ENCODE peak calls at places on chromosomes 6 and 20, in ten cellular contexts. F is fibroblast of pulmonary artery, J is ovary, N is heart left ventricle, Z is thoracic aorta, R is WTC11, C is tibial artery, Y is nephron progenitor cell, K is AG10803, B is GM20000. S is an unnamed sample.

GRCh38 chr6:168217880-168218537 is 101.6 kb downstream of the DACT2 start:
- DNase-seq in B (no peak), R (no peak), J (no peak), Z (no peak), C (no peak), Y (no peak), F (no peak), N (no peak), K (no peak), S (peak)

GRCh38 chr6:110270166-110270565 is 88.0 kb downstream of the METTL24 start:
- DNase-seq in R (peak), C (no peak), K (peak), J (no peak), F (no peak), Y (no peak), Z (no peak), N (no peak), B (no peak), S (no peak)

GRCh38 chr6:72580281-72580940 is 41.5 kb upstream of the KCNQ5 start:
- DNase-seq in F (peak), C (no peak), N (no peak), K (peak), Y (no peak), B (peak), Z (no peak), R (peak), J (no peak), S (no peak)

GRCh38 chr6:129748212-129748900 is 38.4 kb upstream of the ARHGAP18 start:
- DNase-seq in Z (no peak), R (no peak), C (no peak), N (peak), K (peak), F (peak), B (peak), Y (no peak), J (no peak), S (no peak)

GRCh38 chr20:57503035-57503658 is 21.8 kb downstream of the CTCFL start:
- DNase-seq in B (no peak), J (no peak), F (no peak), R (no peak), K (no peak), C (no peak), N (no peak), Y (no peak), Z (no peak), S (no peak)

GRCh38 chr6:129280719-129281118 is 397.8 kb downstream of the LAMA2 start:
- DNase-seq in K (no peak), C (no peak), B (no peak), R (no peak), F (no peak), Z (no peak), N (no peak), J (no peak), Y (no peak), S (no peak)

GRCh38 chr20:24685736-24686135 is 216.3 kb downstream of the SYNDIG1 start:
- DNase-seq in K (no peak), C (peak), B (no peak), N (no peak), R (no peak), J (peak), F (no peak), Z (no peak), Y (no peak), S (no peak)

GRCh38 chr6:20919677-20920385 is 385.6 kb downstream of the CDKAL1 start:
- DNase-seq in J (no peak), F (no peak), Y (no peak), B (peak), C (no peak), N (no peak), Z (no peak), R (no peak), K (peak), S (no peak)

GRCh38 chr6:106254636-106255035 is 70.9 kb downstream of the ATG5 start:
- DNase-seq in C (no peak), R (no peak), N (no peak), F (peak), B (no peak), Z (no peak), J (no peak), Y (no peak), K (peak), S (no peak)

GRCh38 chr6:149925253-149925973 is 2.5 kb upstream of the RAET1G start:
- DNase-seq in Y (peak), Z (no peak), C (no peak), K (peak), R (peak), F (peak), N (peak), J (peak), B (no peak), S (no peak)

GRCh38 chr6:100719883-100720682 is 161.0 kb downstream of the ASCC3 start:
- DNase-seq in J (no peak), K (peak), Z (no peak), F (peak), N (no peak), R (no peak), B (no peak), C (no peak), Y (no peak), S (no peak)

GRCh38 chr6:10413850-10414765 is 766 bp downstream of the TFAP2A start:
- DNase-seq in F (peak), K (no peak), J (no peak), N (no peak), C (no peak), Z (no peak), B (no peak), R (peak), Y (peak), S (no peak)

GRCh38 chr20:31861346-31862156 is 8.8 kb downstream of the DUSP15 start:
- DNase-seq in C (no peak), F (peak), R (peak), K (peak), Y (peak), B (peak), N (peak), J (peak), Z (no peak), S (no peak)

GRCh38 chr20:46438156-46438750 is 31.8 kb upstream of the ELMO2 start:
- DNase-seq in Y (no peak), R (no peak), K (peak), B (peak), J (no peak), Z (no peak), C (no peak), N (no peak), F (peak), S (no peak)

GRCh38 chr6:42300701-42301100 is 83.0 kb upstream of the MRPS10 start:
- DNase-seq in K (no peak), R (no peak), Z (no peak), F (no peak), C (no peak), N (no peak), B (no peak), J (no peak), Y (no peak), S (no peak)

GRCh38 chr6:30682181-30683117 is 4.0 kb downstream of the PPP1R18 start:
- DNase-seq in F (peak), C (peak), Y (peak), Z (peak), J (peak), N (peak), K (peak), R (peak), B (peak), S (peak)

GRCh38 chr20:25226433-25227316 is 21.2 kb upstream of the PYGB start:
- DNase-seq in R (no peak), B (no peak), F (no peak), C (peak), N (peak), K (peak), Y (no peak), J (no peak), Z (no peak), S (no peak)

GRCh38 chr6:8953310-8953709 is 518.0 kb upstream of the SLC35B3 start:
- DNase-seq in C (no peak), Y (no peak), F (no peak), R (no peak), B (no peak), Z (no peak), K (no peak), N (no peak), J (no peak), S (no peak)

GRCh38 chr6:68958327-68958726 is 323.2 kb downstream of the ADGRB3 start:
- DNase-seq in C (no peak), R (no peak), J (no peak), B (peak), Y (no peak), K (peak), N (no peak), Z (no peak), F (peak), S (no peak)
- TF ChIP-seq CTCF in C (no peak), R (no peak), J (no peak), B (no peak), Y (no peak), K (peak), N (peak), Z (no peak), F (peak), S (no peak)

GRCh38 chr6:87945966-87946365 is 101.7 kb upstream of the SPACA1 start:
- DNase-seq in N (no peak), R (no peak), F (no peak), K (peak), B (no peak), Z (no peak), Y (no peak), C (peak), J (no peak), S (no peak)

GRCh38 chr6:87941556-87942358 is 105.9 kb upstream of the SPACA1 start:
- DNase-seq in Y (no peak), F (no peak), C (no peak), K (no peak), R (no peak), N (no peak), Z (no peak), J (no peak), B (no peak), S (no peak)

GRCh38 chr6:87943191-87943590 is 104.5 kb upstream of the SPACA1 start:
- DNase-seq in Z (no peak), R (no peak), F (no peak), Y (no peak), N (no peak), J (no peak), C (no peak), K (no peak), B (no peak), S (no peak)

GRCh38 chr6:87945181-87945580 is 102.5 kb upstream of the SPACA1 start:
- DNase-seq in F (no peak), K (no peak), C (no peak), J (no peak), Y (peak), R (no peak), N (no peak), B (no peak), Z (no peak), S (no peak)

GRCh38 chr6:87944541-87944954 is 103.1 kb upstream of the SPACA1 start:
- DNase-seq in R (peak), Z (peak), B (peak), N (peak), J (no peak), K (peak), Y (peak), C (peak), F (peak), S (no peak)
- TF ChIP-seq CTCF in R (no peak), Z (no peak), B (peak), N (peak), J (no peak), K (peak), Y (no peak), C (peak), F (peak), S (no peak)

GRCh38 chr6:82348130-82348529 is 15.5 kb upstream of the TPBG start:
- DNase-seq in B (no peak), J (no peak), Z (no peak), K (no peak), C (no peak), F (no peak), R (no peak), N (no peak), Y (no peak), S (no peak)
- TF ChIP-seq CTCF in B (no peak), J (no peak), Z (no peak), K (no peak), C (no peak), F (no peak), R (no peak), N (no peak), Y (no peak), S (no peak)

DNA sequence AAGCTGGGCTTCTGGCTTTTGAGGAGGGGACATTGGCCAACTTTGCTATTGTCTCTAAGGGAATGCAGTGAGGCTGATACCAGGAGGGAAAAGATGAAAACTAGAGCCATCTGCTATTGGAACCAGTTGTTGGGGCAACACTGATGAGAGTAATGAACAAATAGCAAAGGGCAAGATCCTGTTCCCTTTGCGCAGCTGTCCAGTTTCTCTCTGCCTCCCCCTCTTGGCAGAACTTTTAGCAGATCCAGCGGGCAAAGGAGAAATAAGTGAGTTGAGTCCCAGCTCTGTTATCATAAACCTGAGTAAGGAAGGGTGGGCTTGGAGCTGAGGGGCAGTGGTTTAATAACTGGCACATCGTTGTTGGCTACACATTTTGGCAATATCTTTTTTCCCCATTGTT is 126.8 kb downstream of the AKAP7 start:
- DNase-seq in K (no peak), Y (no peak), C (no peak), F (no peak), Z (no peak), N (no peak), J (no peak), B (no peak), R (no peak), S (no peak)
- TF ChIP-seq CTCF in K (no peak), Y (no peak), C (no peak), F (peak), Z (no peak), N (no peak), J (no peak), B (no peak), R (no peak), S (no peak)

GRCh38 chr6:53168516-53169257 is 20.0 kb upstream of the GCM1 start:
- DNase-seq in Z (no peak), R (no peak), F (peak), B (no peak), N (no peak), K (peak), J (no peak), C (no peak), Y (no peak), S (no peak)
- TF ChIP-seq CTCF in Z (no peak), R (no peak), F (no peak), B (no peak), N (no peak), K (no peak), J (no peak), C (no peak), Y (no peak), S (no peak)

GRCh38 chr20:61937146-61937962 is 128.3 kb downstream of the TAF4 start:
- DNase-seq in C (peak), J (no peak), F (no peak), Z (no peak), N (no peak), Y (no peak), B (no peak), R (no peak), K (no peak), S (no peak)

GRCh38 chr20:61933951-61934715 is 131.5 kb downstream of the TAF4 start:
- DNase-seq in C (peak), F (no peak), R (peak), N (peak), K (no peak), J (peak), Z (no peak), Y (no peak), B (no peak), S (no peak)

GRCh38 chr20:61936701-61937131 is 129.0 kb downstream of the TAF4 start:
- DNase-seq in Z (no peak), B (no peak), R (no peak), K (no peak), F (no peak), Y (no peak), C (peak), J (peak), N (no peak), S (no peak)

GRCh38 chr20:61934716-61935530 is 130.8 kb downstream of the TAF4 start:
- DNase-seq in N (no peak), Y (no peak), Z (no peak), C (peak), J (peak), K (peak), F (no peak), B (no peak), R (peak), S (no peak)

GRCh38 chr20:61935926-61936700 is 129.6 kb downstream of the TAF4 start:
- DNase-seq in Y (no peak), R (peak), F (no peak), J (peak), C (peak), B (no peak), Z (no peak), N (no peak), K (no peak), S (no peak)
- TF ChIP-seq CTCF in Y (no peak), R (no peak), F (no peak), J (no peak), C (no peak), B (no peak), Z (no peak), N (no peak), K (no peak), S (no peak)

DNA sequence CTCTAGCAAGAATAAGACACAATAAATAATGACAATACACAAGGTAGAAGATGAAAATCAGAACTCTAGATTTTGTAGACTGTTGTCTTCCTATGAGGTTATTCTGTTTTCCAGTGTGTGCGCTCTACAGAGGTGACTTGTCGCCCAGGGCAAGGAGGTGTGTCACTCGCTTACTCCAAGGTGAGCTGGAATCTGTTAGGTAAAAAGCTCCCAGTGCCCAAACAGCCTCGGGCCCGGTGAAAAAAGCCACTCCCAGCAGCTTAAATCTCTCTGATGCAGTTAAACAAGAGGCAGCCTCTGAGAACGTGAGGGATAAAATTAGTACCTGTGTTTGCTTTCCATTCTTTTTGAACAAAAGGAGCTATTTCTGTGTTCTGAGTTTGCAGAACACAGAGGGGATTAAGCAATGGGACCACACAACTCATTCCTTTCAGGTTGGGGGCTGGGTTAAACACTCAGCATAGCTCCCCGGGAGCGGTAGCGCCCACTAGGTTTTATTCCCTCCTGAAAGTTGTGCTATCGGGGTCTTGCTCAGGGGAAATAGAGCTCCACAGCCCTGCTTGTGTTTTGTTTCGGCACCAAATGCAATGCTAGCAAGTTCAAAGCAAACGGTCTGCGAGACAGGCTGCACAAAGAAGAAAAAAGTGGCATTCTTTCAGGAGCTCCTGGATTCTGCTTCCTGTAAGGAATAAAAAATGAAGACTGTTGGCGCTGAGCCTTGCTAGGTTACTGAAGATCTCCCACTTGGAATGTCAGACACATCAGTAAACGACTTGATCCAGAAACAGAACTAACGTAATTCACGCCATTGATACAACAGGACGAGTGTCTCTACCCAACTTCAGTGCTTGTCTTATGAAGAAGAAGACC is 181.1 kb downstream of the FOXA2 start:
- DNase-seq in N (no peak), K (no peak), J (no peak), C (no peak), F (peak), R (no peak), Z (no peak), B (no peak), Y (peak), S (no peak)
- TF ChIP-seq CTCF in N (no peak), K (no peak), J (no peak), C (no peak), F (no peak), R (no peak), Z (no peak), B (no peak), Y (no peak), S (no peak)

GRCh38 chr6:11672261-11672660 is 106.3 kb downstream of the ADTRP start:
- DNase-seq in J (no peak), R (no peak), Z (no peak), C (no peak), N (no peak), K (peak), F (no peak), B (no peak), Y (no peak), S (no peak)

GRCh38 chr6:11672669-11673068 is 105.9 kb downstream of the ADTRP start:
- DNase-seq in J (no peak), Z (no peak), K (no peak), Y (no peak), C (no peak), N (no peak), R (no peak), B (no peak), F (no peak), S (no peak)

GRCh38 chr6:11681357-11681756 is 97.2 kb downstream of the ADTRP start:
- DNase-seq in F (no peak), Y (no peak), N (no peak), R (no peak), Z (no peak), B (no peak), C (no peak), K (no peak), J (no peak), S (no peak)

GRCh38 chr6:11675610-11676009 is 103.0 kb downstream of the ADTRP start:
- DNase-seq in Y (no peak), N (no peak), R (no peak), C (no peak), F (peak), K (no peak), Z (no peak), B (no peak), J (no peak), S (no peak)
- TF ChIP-seq CTCF in Y (peak), N (peak), R (no peak), C (peak), F (peak), K (no peak), Z (peak), B (no peak), J (no peak), S (no peak)

S was measured in omental fat pad.